ENCODE peak calls at places on chromosomes 5 and 9, in nine cellular contexts. Y is A549, W is HCT116, B is Panc1, A is GM12878, C is SK-N-SH, U is HL-60, J is HepG2, E is K562. D is an unnamed sample.
A peak's percentile ranks its signal among the peaks of the same experiment; 100 is the strongest.

GRCh38 chr9:36486933-36487481 is 85.7 kb upstream of the MELK start:
- DNase-seq in Y (no peak), W (no peak), B (no peak), A (no peak), C (peak; percentile 77), U (peak; percentile 80), J (peak; percentile 28), E (peak; percentile 50), D (peak; percentile 60)

GRCh38 chr9:32728181-32728580 is 55.2 kb upstream of the TMEM215 start:
- DNase-seq in Y (no peak), W (no peak), B (no peak), A (no peak), C (no peak), U (peak; percentile 65), J (no peak), E (no peak), D (no peak)

GRCh38 chr5:138953370-138954256 is 78.5 kb upstream of the LRRTM2 start:
- DNase-seq in Y (no peak), W (no peak), B (no peak), A (no peak), C (peak; percentile 90), U (peak; percentile 35), J (no peak), E (peak; percentile 33), D (no peak)

GRCh38 chr9:120655005-120655622 is 59.2 kb downstream of the MEGF9 start:
- DNase-seq in Y (no peak), W (no peak), B (no peak), A (no peak), C (no peak), U (no peak), J (no peak), E (no peak), D (no peak)

GRCh38 chr9:108083796-108084352 is 594.3 kb upstream of the KLF4 start:
- DNase-seq in Y (no peak), W (no peak), B (no peak), A (no peak), C (no peak), U (no peak), J (no peak), E (no peak), D (no peak)

GRCh38 chr5:8908055-8908683 is 637.7 kb downstream of the SEMA5A start:
- DNase-seq in Y (peak; percentile 15), W (no peak), B (peak; percentile 35), A (no peak), C (peak; percentile 41), U (peak; percentile 6), J (no peak), E (peak; percentile 54), D (peak; percentile 74)

GRCh38 chr5:45521067-45521466 is 175.1 kb downstream of the HCN1 start:
- DNase-seq in Y (no peak), W (peak; percentile 62), B (no peak), A (no peak), C (no peak), U (peak; percentile 3), J (peak; percentile 2), E (peak; percentile 1), D (peak; percentile 87)

GRCh38 chr5:157390179-157390923 is 69.7 kb upstream of the NIPAL4 start:
- DNase-seq in Y (peak; percentile 99), W (peak; percentile 97), B (peak; percentile 91), A (no peak), C (no peak), U (no peak), J (peak; percentile 93), E (peak; percentile 2), D (no peak)

GRCh38 chr9:33676746-33677505 is 118.4 kb upstream of the PRSS3 start:
- DNase-seq in Y (peak; percentile 29), W (no peak), B (no peak), A (no peak), C (peak; percentile 84), U (peak; percentile 2), J (no peak), E (peak; percentile 42), D (peak; percentile 65)

GRCh38 chr9:135990468-135991429 is 29.6 kb upstream of the UBAC1 start:
- DNase-seq in Y (no peak), W (peak; percentile 79), B (no peak), A (no peak), C (peak; percentile 89), U (peak; percentile 34), J (peak; percentile 78), E (peak; percentile 92), D (peak; percentile 96)

GRCh38 chr9:89663264-89663970 is 58.6 kb downstream of the GADD45G start:
- DNase-seq in Y (no peak), W (no peak), B (no peak), A (no peak), C (no peak), U (no peak), J (no peak), E (no peak), D (no peak)

GRCh38 chr9:36007309-36007708 is 29.4 kb upstream of the RECK start:
- DNase-seq in Y (no peak), W (no peak), B (no peak), A (no peak), C (no peak), U (no peak), J (no peak), E (no peak), D (no peak)

GRCh38 chr9:77021928-77022782 is 2.7 kb downstream of the FOXB2 start:
- DNase-seq in Y (no peak), W (no peak), B (no peak), A (no peak), C (peak; percentile 28), U (no peak), J (no peak), E (no peak), D (peak; percentile 53)
- TF ChIP-seq REST in Y (no peak), W (no peak), B (no peak), A (no peak), C (no peak), U (no peak), J (no peak), E (no peak), D (no peak)

GRCh38 chr9:124659099-124659659 is 111.9 kb downstream of the NR6A1 start:
- DNase-seq in Y (peak; percentile 78), W (no peak), B (no peak), A (peak; percentile 81), C (peak; percentile 71), U (peak; percentile 86), J (peak; percentile 93), E (peak; percentile 97), D (peak; percentile 67)
- TF ChIP-seq REST in Y (no peak), W (no peak), B (no peak), A (no peak), C (no peak), U (no peak), J (no peak), E (no peak), D (no peak)

GRCh38 chr5:80153586-80154126 is 102.2 kb downstream of the SERINC5 start:
- DNase-seq in Y (no peak), W (no peak), B (no peak), A (no peak), C (no peak), U (no peak), J (peak; percentile 82), E (no peak), D (no peak)
- TF ChIP-seq REST in Y (no peak), W (no peak), B (no peak), A (no peak), C (no peak), U (no peak), J (no peak), E (no peak), D (no peak)

GRCh38 chr9:113472199-113472598 is 8.7 kb downstream of the RGS3 start:
- DNase-seq in Y (no peak), W (no peak), B (no peak), A (no peak), C (no peak), U (no peak), J (no peak), E (no peak), D (no peak)
- TF ChIP-seq REST in Y (no peak), W (no peak), B (no peak), A (no peak), C (no peak), U (no peak), J (no peak), E (no peak), D (no peak)

DNA sequence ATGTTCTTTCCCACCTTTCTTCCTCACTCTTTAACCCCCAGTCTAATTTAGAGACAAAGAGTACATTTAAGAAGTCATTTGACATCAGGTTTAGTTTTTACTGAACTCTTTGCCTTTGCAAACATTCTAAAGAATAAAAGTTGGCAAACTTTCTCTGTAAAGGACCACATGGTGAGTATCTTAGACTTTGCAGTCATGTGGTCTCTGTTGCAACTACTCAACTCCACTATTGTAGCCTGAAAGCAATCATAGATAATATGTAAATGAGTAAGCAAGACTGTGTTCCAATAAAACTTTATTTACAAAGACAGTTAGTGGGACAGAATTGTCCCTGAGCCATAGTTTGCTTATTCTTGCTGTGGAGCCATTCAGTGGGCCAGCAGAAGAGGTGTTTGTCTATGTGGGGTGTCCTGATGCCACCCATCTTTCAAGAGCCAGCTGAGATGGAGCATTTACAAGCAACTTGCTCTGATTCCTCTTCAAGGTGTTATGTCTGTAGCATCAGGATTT is 25.4 kb downstream of the ABLIM3 start:
- DNase-seq in Y (no peak), W (no peak), B (no peak), A (no peak), C (no peak), U (no peak), J (no peak), E (no peak), D (no peak)
- TF ChIP-seq REST in Y (no peak), W (no peak), B (no peak), A (no peak), C (no peak), U (no peak), J (no peak), E (no peak), D (no peak)

GRCh38 chr5:66436721-66437120 is 159.5 kb upstream of the MAST4 start:
- DNase-seq in Y (no peak), W (peak; percentile 16), B (no peak), A (no peak), C (no peak), U (peak; percentile 4), J (peak; percentile 6), E (peak; percentile 18), D (peak; percentile 62)
- TF ChIP-seq REST in Y (no peak), W (no peak), B (no peak), A (no peak), C (no peak), U (no peak), J (no peak), E (no peak), D (no peak)

DNA sequence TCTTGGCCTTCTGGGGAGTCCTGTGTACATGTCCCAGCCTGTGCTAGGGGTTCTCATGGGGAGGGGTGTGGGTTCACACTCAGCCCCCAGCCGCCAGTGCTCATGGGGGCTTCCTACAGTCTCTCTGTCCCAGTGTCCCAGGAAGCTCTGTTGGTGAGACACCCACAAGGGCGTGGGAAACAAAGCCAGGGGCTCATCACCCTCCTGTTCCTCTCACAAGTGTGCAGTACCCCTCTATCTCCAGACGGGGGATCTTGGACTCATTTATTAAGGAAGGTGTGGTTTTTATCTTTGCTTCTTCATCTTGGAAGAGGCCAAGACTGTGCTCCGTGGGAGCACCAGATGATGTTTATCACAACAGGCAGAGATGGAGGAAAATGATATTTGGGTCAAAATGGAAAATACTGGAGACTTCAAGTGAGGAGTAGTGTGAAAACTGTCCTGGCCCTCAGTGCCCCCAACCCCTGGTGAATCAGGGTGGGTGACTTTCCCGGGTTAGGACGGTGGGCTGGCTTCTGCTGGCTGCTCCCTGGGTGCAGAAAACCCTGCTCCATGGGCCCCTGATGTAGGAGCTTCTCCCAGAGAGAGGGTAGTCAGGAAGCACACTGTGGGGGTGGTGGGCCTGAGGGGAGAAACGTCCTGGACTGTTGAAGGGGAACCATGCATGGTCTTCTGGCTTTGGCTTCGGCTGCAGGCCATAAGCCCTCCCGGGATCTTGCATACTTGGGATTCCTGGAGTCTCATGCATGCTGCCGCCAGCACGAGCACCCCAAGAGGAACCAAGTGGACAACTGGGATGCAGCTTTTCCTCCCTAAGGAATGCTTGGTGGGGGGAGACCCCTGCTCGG is 15.3 kb downstream of the TMEM171 start:
- DNase-seq in Y (peak; percentile 40), W (peak; percentile 31), B (no peak), A (no peak), C (peak; percentile 48), U (no peak), J (peak; percentile 18), E (peak; percentile 43), D (peak; percentile 75)
- TF ChIP-seq REST in Y (no peak), W (no peak), B (no peak), A (no peak), C (no peak), U (no peak), J (no peak), E (no peak), D (no peak)